ENCODE peak calls at places on chromosomes 1 and 21, in four cellular contexts. B is colonic mucosa, H is BE2C, M is tibial artery. W is an unnamed sample.

GRCh38 chr1:44632511-44633072 is 41.7 kb downstream of the TMEM53 start:
- DNase-seq in B (no peak), H (no peak), M (no peak), W (no peak)

GRCh38 chr1:188479146-188479545 is 1650.4 kb downstream of the PLA2G4A start:
- DNase-seq in B (no peak), H (no peak), M (no peak), W (no peak)

GRCh38 chr1:176195547-176195946 is 11.5 kb downstream of the COP1 start:
- DNase-seq in B (no peak), H (no peak), M (no peak), W (no peak)

GRCh38 chr1:66022904-66023620 is 230.4 kb downstream of the PDE4B start:
- DNase-seq in B (no peak), H (no peak), M (no peak), W (no peak)

GRCh38 chr1:231969078-231969477 is 342.5 kb downstream of the DISC1 start:
- DNase-seq in B (no peak), H (no peak), M (no peak), W (no peak)

GRCh38 chr1:38728176-38728908 is 131.2 kb downstream of the RRAGC start:
- DNase-seq in B (peak; percentile 54), H (peak; percentile 74), M (peak; percentile 33), W (no peak)

GRCh38 chr1:17538428-17539130 is 919 bp upstream of the ARHGEF10L start:
- DNase-seq in B (peak; percentile 66), H (peak; percentile 75), M (peak; percentile 63), W (peak; percentile 83)

GRCh38 chr1:185650602-185651230 is 83.5 kb upstream of the HMCN1 start:
- DNase-seq in B (peak; percentile 73), H (no peak), M (no peak), W (no peak)

GRCh38 chr1:6734579-6735397 is 33.2 kb upstream of the DNAJC11 start:
- DNase-seq in B (no peak), H (no peak), M (no peak), W (no peak)

GRCh38 chr1:209512821-209513220 is 70.7 kb upstream of the CAMK1G start:
- DNase-seq in B (no peak), H (no peak), M (no peak), W (no peak)

GRCh38 chr1:175152006-175152652 is 40.4 kb downstream of the KIAA0040 start:
- DNase-seq in B (peak; percentile 62), H (peak; percentile 64), M (peak; percentile 41), W (no peak)

GRCh38 chr1:160971618-160972056 is 17.0 kb upstream of the ITLN2 start:
- DNase-seq in B (no peak), H (no peak), M (no peak), W (no peak)

GRCh38 chr1:201456499-201457309 is 12.3 kb downstream of the PHLDA3 start:
- DNase-seq in B (peak; percentile 43), H (no peak), M (peak; percentile 92), W (peak; percentile 90)

GRCh38 chr1:61071205-61071830 is 11.0 kb upstream of the NFIA start:
- DNase-seq in B (no peak), H (no peak), M (no peak), W (no peak)

GRCh38 chr1:29682171-29682917 is 446.0 kb downstream of the PTPRU start:
- DNase-seq in B (peak; percentile 2), H (no peak), M (no peak), W (peak; percentile 48)

GRCh38 chr21:36762636-36763035 is 63.7 kb downstream of the SIM2 start:
- DNase-seq in B (no peak), H (no peak), M (no peak), W (no peak)

GRCh38 chr1:240044620-240045019 is 47.1 kb upstream of the FMN2 start:
- DNase-seq in B (no peak), H (no peak), M (no peak), W (no peak)

GRCh38 chr1:215900684-215901083 is 333.6 kb downstream of the KCTD3 start:
- DNase-seq in B (no peak), H (peak; percentile 48), M (no peak), W (no peak)

GRCh38 chr1:233656032-233656620 is 42.2 kb downstream of the KCNK1 start:
- DNase-seq in B (no peak), H (no peak), M (no peak), W (no peak)

GRCh38 chr1:225777058-225777582 is 506 bp upstream of the SRP9 start:
- DNase-seq in B (no peak), H (no peak), M (no peak), W (no peak)

GRCh38 chr1:95179205-95180001 is 54.6 kb upstream of the RWDD3 start:
- DNase-seq in B (no peak), H (peak; percentile 30), M (no peak), W (no peak)

GRCh38 chr1:113128116-113128515 is 55.1 kb downstream of the LRIG2 start:
- DNase-seq in B (no peak), H (no peak), M (no peak), W (no peak)

GRCh38 chr1:160403244-160403643 is 2.9 kb downstream of the VANGL2 start:
- DNase-seq in B (peak; percentile 2), H (no peak), M (no peak), W (no peak)

GRCh38 chr1:87539147-87539546 is 210.5 kb downstream of the LMO4 start:
- DNase-seq in B (no peak), H (no peak), M (no peak), W (no peak)

GRCh38 chr1:171257207-171258052 is 9.1 kb downstream of the FMO1 start:
- DNase-seq in B (peak; percentile 45), H (peak; percentile 59), M (no peak), W (peak; percentile 88)

GRCh38 chr1:54980528-54981241 is at the start of gene TMEM61:
- DNase-seq in B (peak; percentile 57), H (no peak), M (no peak), W (no peak)
- H3K4me3 ChIP-seq in B (peak within 1 kb of the TSS; percentile 36), H (no peak within 1 kb of the TSS), M (peak within 1 kb of the TSS; percentile 55), W (peak within 1 kb of the TSS; percentile 64)

DNA sequence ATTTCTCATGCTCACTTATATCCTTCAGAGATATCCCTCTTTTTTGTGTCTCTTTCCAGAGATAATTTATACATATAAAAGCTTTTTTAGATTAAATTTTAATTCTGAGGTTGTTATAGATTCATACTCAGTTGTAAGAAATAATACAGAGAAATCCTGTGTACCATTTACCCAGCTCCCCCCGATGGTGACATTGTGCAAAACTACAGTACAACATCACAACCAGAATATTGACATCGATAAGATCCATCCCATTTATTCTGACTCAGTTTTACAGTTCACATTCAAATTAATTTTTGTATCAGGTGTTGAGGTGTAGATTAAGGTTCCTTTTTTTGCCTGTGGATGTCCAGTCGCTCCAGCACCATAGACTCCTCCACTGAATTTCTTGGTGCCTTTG is 14.3 kb downstream of the DMRTB1 start:
- DNase-seq in B (no peak), H (no peak), M (no peak), W (no peak)
- TF ChIP-seq CTCF in B (no peak), H (peak; percentile 41), M (no peak), W (no peak)

GRCh38 chr1:9440763-9441194 is 98.5 kb upstream of the SLC25A33 start:
- DNase-seq in B (no peak), H (no peak), M (no peak), W (no peak)

GRCh38 chr1:9440261-9440660 is 99.0 kb upstream of the SLC25A33 start:
- DNase-seq in B (no peak), H (no peak), M (no peak), W (no peak)

GRCh38 chr1:9437931-9438330 is 101.3 kb upstream of the SLC25A33 start:
- DNase-seq in B (peak; percentile 38), H (no peak), M (peak; percentile 93), W (peak; percentile 91)

GRCh38 chr1:9439074-9439761 is 100.0 kb upstream of the SLC25A33 start:
- DNase-seq in B (peak; percentile 40), H (no peak), M (peak; percentile 77), W (no peak)

DNA sequence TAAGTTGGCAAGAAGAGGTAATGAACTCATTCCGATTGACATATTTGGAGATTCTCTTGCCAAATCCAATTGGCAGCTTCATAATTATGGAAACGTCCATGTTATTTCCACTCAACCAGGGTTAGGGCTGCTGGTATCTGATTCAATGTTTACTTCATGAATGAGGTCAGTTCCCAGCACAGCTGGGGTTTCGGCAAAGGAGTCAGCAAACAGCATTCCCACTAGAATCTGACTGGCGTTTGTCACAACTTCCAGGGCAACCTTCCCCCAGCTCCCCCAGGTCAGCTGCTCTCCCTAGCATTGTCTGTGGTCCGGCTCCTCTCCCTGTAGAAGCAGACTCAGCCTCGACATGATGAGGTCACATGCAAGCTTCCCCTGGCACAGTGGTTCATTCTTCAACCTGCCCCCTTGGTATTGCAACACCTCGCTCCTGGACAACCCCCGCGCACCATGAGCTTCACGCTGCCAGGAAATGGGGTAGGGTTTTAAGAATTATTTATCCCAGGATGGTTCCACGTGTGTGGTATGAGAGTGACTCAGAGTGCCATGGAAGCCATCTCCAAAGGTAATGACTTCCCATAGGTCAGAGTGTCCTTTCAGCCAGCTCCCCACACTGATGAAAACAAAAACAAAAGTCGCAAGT is 100.7 kb upstream of the SLC25A33 start:
- DNase-seq in B (no peak), H (no peak), M (peak; percentile 87), W (peak; percentile 84)
- H3K4me3 ChIP-seq in B (no peak overlapping the region), H (no peak overlapping the region), M (no peak overlapping the region), W (no peak overlapping the region)

DNA sequence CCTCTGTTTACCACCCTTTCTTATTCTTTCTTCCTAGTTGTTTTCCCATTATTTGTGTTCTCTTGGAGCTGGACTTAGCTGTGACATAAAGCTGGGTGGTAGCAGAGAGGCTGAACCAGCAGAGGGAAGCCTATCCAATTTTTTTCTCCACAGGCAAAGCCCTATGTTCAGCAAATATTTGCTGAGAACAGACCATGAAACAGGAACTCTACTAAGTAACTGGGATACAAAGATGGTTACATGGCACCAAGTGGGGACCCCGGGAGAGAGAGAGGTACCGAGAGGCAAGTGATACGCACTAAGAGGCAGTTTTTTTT is 6.6 kb downstream of the CFAP141 start:
- DNase-seq in B (no peak), H (no peak), M (no peak), W (no peak)
- TF ChIP-seq CTCF in B (no peak), H (no peak), M (no peak), W (no peak)

GRCh38 chr1:13751458-13751871 is 51.5 kb downstream of the PRDM2 start:
- DNase-seq in B (no peak), H (no peak), M (no peak), W (no peak)
- H3K4me3 ChIP-seq in B (no peak overlapping the region), H (no peak overlapping the region), M (no peak overlapping the region), W (peak overlapping the region; percentile 90)